ENCODE peak calls at places on chromosomes 2 and 18, in six cellular contexts. One of them, this sample, is unnamed.

GRCh38 chr2:168814939-168815907 is 12.8 kb downstream of the NOSTRIN start:
- DNase-seq in HFF-Myc: no peak
- DNase-seq in KBM-7: no peak
- DNase-seq in germinal center: no peak
- DNase-seq in activated T-helper 1 cell treated with anti-CD3 and anti-CD28 coated beads, Interleukin-12 subunit alpha, Interleukin-12 subunit beta, Interleukin-2, Interleukin-4 antibody, amounts not matched to agents 30 ng/mL and 10 ng/mL and 1 ng/mL, durations not matched to agents 14 hours and 24 hours and 36 hours: no peak
- DNase-seq in AG09319: no peak
- DNase-seq in this sample: no peak

GRCh38 chr2:109428841-109429710 is 184.7 kb downstream of the SEPTIN10 start:
- DNase-seq in AG09319: no peak
- DNase-seq in KBM-7: no peak
- DNase-seq in activated T-helper 1 cell treated with anti-CD3 and anti-CD28 coated beads, Interleukin-12 subunit alpha, Interleukin-12 subunit beta, Interleukin-2, Interleukin-4 antibody, amounts not matched to agents 30 ng/mL and 10 ng/mL and 1 ng/mL, durations not matched to agents 14 hours and 24 hours and 36 hours: no peak
- DNase-seq in HFF-Myc: no peak
- DNase-seq in germinal center: no peak
- DNase-seq in this sample: no peak

GRCh38 chr2:37415128-37415817 is 70.8 kb downstream of the QPCT start:
- DNase-seq in KBM-7: no peak
- DNase-seq in germinal center: no peak
- DNase-seq in AG09319: no peak
- DNase-seq in HFF-Myc: no peak
- DNase-seq in activated T-helper 1 cell treated with anti-CD3 and anti-CD28 coated beads, Interleukin-12 subunit alpha, Interleukin-12 subunit beta, Interleukin-2, Interleukin-4 antibody, amounts not matched to agents 30 ng/mL and 10 ng/mL and 1 ng/mL, durations not matched to agents 14 hours and 24 hours and 36 hours: no peak
- DNase-seq in this sample: no peak

GRCh38 chr2:63856302-63856600 is 14.6 kb downstream of the UGP2 start:
- DNase-seq in KBM-7: peak; percentile 91
- DNase-seq in activated T-helper 1 cell treated with anti-CD3 and anti-CD28 coated beads, Interleukin-12 subunit alpha, Interleukin-12 subunit beta, Interleukin-2, Interleukin-4 antibody, amounts not matched to agents 30 ng/mL and 10 ng/mL and 1 ng/mL, durations not matched to agents 14 hours and 24 hours and 36 hours: peak; percentile 26
- DNase-seq in HFF-Myc: no peak
- DNase-seq in germinal center: no peak
- DNase-seq in AG09319: no peak
- DNase-seq in this sample: no peak

GRCh38 chr2:195710407-195710806 is 53.4 kb downstream of the SLC39A10 start:
- DNase-seq in activated T-helper 1 cell treated with anti-CD3 and anti-CD28 coated beads, Interleukin-12 subunit alpha, Interleukin-12 subunit beta, Interleukin-2, Interleukin-4 antibody, amounts not matched to agents 30 ng/mL and 10 ng/mL and 1 ng/mL, durations not matched to agents 14 hours and 24 hours and 36 hours: no peak
- DNase-seq in germinal center: no peak
- DNase-seq in AG09319: peak; percentile 67
- DNase-seq in KBM-7: no peak
- DNase-seq in HFF-Myc: peak; percentile 26
- DNase-seq in this sample: no peak

GRCh38 chr18:23239885-23240608 is 104.8 kb downstream of the CABLES1 start:
- DNase-seq in HFF-Myc: no peak
- DNase-seq in activated T-helper 1 cell treated with anti-CD3 and anti-CD28 coated beads, Interleukin-12 subunit alpha, Interleukin-12 subunit beta, Interleukin-2, Interleukin-4 antibody, amounts not matched to agents 30 ng/mL and 10 ng/mL and 1 ng/mL, durations not matched to agents 14 hours and 24 hours and 36 hours: no peak
- DNase-seq in germinal center: no peak
- DNase-seq in AG09319: no peak
- DNase-seq in KBM-7: no peak
- DNase-seq in this sample: no peak

GRCh38 chr2:237931205-237931721 is 35.6 kb upstream of the UBE2F start:
- DNase-seq in KBM-7: peak; percentile 76
- DNase-seq in HFF-Myc: peak; percentile 77
- DNase-seq in AG09319: peak; percentile 60
- DNase-seq in activated T-helper 1 cell treated with anti-CD3 and anti-CD28 coated beads, Interleukin-12 subunit alpha, Interleukin-12 subunit beta, Interleukin-2, Interleukin-4 antibody, amounts not matched to agents 30 ng/mL and 10 ng/mL and 1 ng/mL, durations not matched to agents 14 hours and 24 hours and 36 hours: no peak
- DNase-seq in germinal center: no peak
- DNase-seq in this sample: no peak

GRCh38 chr2:46170011-46170410 is 127.2 kb upstream of the EPAS1 start:
- DNase-seq in germinal center: no peak
- DNase-seq in activated T-helper 1 cell treated with anti-CD3 and anti-CD28 coated beads, Interleukin-12 subunit alpha, Interleukin-12 subunit beta, Interleukin-2, Interleukin-4 antibody, amounts not matched to agents 30 ng/mL and 10 ng/mL and 1 ng/mL, durations not matched to agents 14 hours and 24 hours and 36 hours: no peak
- DNase-seq in KBM-7: no peak
- DNase-seq in AG09319: no peak
- DNase-seq in HFF-Myc: no peak
- DNase-seq in this sample: no peak

GRCh38 chr2:7539760-7540159 is 622.5 kb downstream of the RNF144A start:
- DNase-seq in KBM-7: no peak
- DNase-seq in activated T-helper 1 cell treated with anti-CD3 and anti-CD28 coated beads, Interleukin-12 subunit alpha, Interleukin-12 subunit beta, Interleukin-2, Interleukin-4 antibody, amounts not matched to agents 30 ng/mL and 10 ng/mL and 1 ng/mL, durations not matched to agents 14 hours and 24 hours and 36 hours: no peak
- DNase-seq in HFF-Myc: no peak
- DNase-seq in germinal center: no peak
- DNase-seq in AG09319: no peak
- DNase-seq in this sample: no peak